ENCODE peak calls at places on chromosomes 16 and 17, in six cellular contexts. U is HFF-Myc, D is IMR-90, R is dorsolateral prefrontal cortex, V is tibial artery, S is HL-60. A is an unnamed sample.

GRCh38 chr16:50553731-50554360 is 5.7 kb downstream of the NKD1 start:
- DNase-seq in U (no peak), D (no peak), R (no peak), V (no peak), S (no peak), A (no peak)

GRCh38 chr16:13958438-13958837 is 38.5 kb downstream of the ERCC4 start:
- DNase-seq in U (no peak), D (no peak), R (no peak), V (no peak), S (no peak), A (no peak)

GRCh38 chr16:76676356-76676755 is 399.2 kb downstream of the CNTNAP4 start:
- DNase-seq in U (no peak), D (no peak), R (no peak), V (no peak), S (no peak), A (no peak)

GRCh38 chr16:74767749-74768148 is 6.9 kb downstream of the FA2H start:
- DNase-seq in U (no peak), D (no peak), R (no peak), V (no peak), S (no peak), A (no peak)

GRCh38 chr17:49193513-49194296 is 16.7 kb downstream of the GNGT2 start:
- DNase-seq in U (no peak), D (peak; percentile 51), R (peak; percentile 82), V (peak; percentile 77), S (peak; percentile 46), A (peak; percentile 69)

GRCh38 chr16:88424536-88425230 is 28.4 kb upstream of the ZFPM1 start:
- DNase-seq in U (no peak), D (no peak), R (peak; percentile 63), V (no peak), S (no peak), A (no peak)

GRCh38 chr17:43171761-43172487 is 910 bp downstream of the NBR1 start:
- DNase-seq in U (peak; percentile 92), D (peak; percentile 95), R (no peak), V (no peak), S (peak; percentile 76), A (peak; percentile 95)

GRCh38 chr16:12253731-12254130 is 277.2 kb downstream of the SNX29 start:
- DNase-seq in U (no peak), D (no peak), R (no peak), V (no peak), S (no peak), A (no peak)

GRCh38 chr17:49365667-49366066 is 3.6 kb upstream of the ZNF652 start:
- DNase-seq in U (no peak), D (no peak), R (no peak), V (no peak), S (no peak), A (peak; percentile 18)

GRCh38 chr17:63568563-63568962 is 18.3 kb downstream of the DCAF7 start:
- DNase-seq in U (no peak), D (no peak), R (no peak), V (no peak), S (no peak), A (no peak)

GRCh38 chr17:38532451-38532850 is 73.3 kb downstream of the SRCIN1 start:
- DNase-seq in U (no peak), D (no peak), R (no peak), V (no peak), S (no peak), A (no peak)

GRCh38 chr17:77420804-77421634 is 280.2 kb downstream of the SEC14L1 start:
- DNase-seq in U (no peak), D (peak; percentile 93), R (no peak), V (no peak), S (peak; percentile 63), A (peak; percentile 82)

GRCh38 chr17:27290916-27291598 is 2.9 kb upstream of the WSB1 start:
- DNase-seq in U (no peak), D (no peak), R (no peak), V (no peak), S (no peak), A (no peak)

GRCh38 chr16:72821551-72821950 is 226.4 kb downstream of the ZFHX3 start:
- DNase-seq in U (no peak), D (no peak), R (no peak), V (no peak), S (no peak), A (no peak)

GRCh38 chr16:87956169-87956770 is 5.0 kb downstream of the BANP start:
- DNase-seq in U (no peak), D (peak; percentile 83), R (no peak), V (peak; percentile 68), S (no peak), A (peak; percentile 59)

GRCh38 chr16:48607056-48607825 is 2.7 kb downstream of the N4BP1 start:
- DNase-seq in U (no peak), D (peak; percentile 67), R (no peak), V (no peak), S (no peak), A (peak; percentile 60)

GRCh38 chr17:29838961-29839360 is 91.1 kb downstream of the SSH2 start:
- DNase-seq in U (no peak), D (peak; percentile 44), R (peak; percentile 60), V (no peak), S (no peak), A (peak; percentile 50)

GRCh38 chr16:57639172-57639571 is 10.7 kb downstream of the ADGRG1 start:
- DNase-seq in U (no peak), D (no peak), R (no peak), V (no peak), S (no peak), A (no peak)

GRCh38 chr17:51165680-51166197 is 472 bp upstream of the NME2 start:
- DNase-seq in U (no peak), D (peak; percentile 22), R (peak; percentile 23), V (no peak), S (no peak), A (no peak)

GRCh38 chr17:77125432-77125901 is 15.3 kb upstream of the SEC14L1 start:
- DNase-seq in U (peak; percentile 94), D (peak; percentile 91), R (no peak), V (no peak), S (no peak), A (peak; percentile 77)

GRCh38 chr16:21208831-21209230 is 2.5 kb downstream of the ZP2 start:
- DNase-seq in U (no peak), D (no peak), R (peak; percentile 20), V (no peak), S (no peak), A (no peak)

GRCh38 chr17:46833840-46834208 is 15.3 kb upstream of the WNT3 start:
- DNase-seq in U (no peak), D (no peak), R (no peak), V (no peak), S (no peak), A (no peak)

GRCh38 chr17:39870776-39871175 is 2.8 kb downstream of the ZPBP2 start:
- DNase-seq in U (no peak), D (no peak), R (no peak), V (no peak), S (no peak), A (no peak)

GRCh38 chr17:44543905-44544523 is 13.3 kb upstream of the FZD2 start:
- DNase-seq in U (no peak), D (no peak), R (no peak), V (no peak), S (no peak), A (no peak)

GRCh38 chr16:25872369-25873070 is 180.8 kb downstream of the HS3ST4 start:
- DNase-seq in U (no peak), D (no peak), R (no peak), V (no peak), S (no peak), A (no peak)

GRCh38 chr17:65848751-65849150 is 287.3 kb upstream of the AXIN2 start:
- DNase-seq in U (no peak), D (no peak), R (no peak), V (no peak), S (no peak), A (no peak)

GRCh38 chr17:1713878-1714487 is 3.8 kb upstream of the TLCD2 start:
- DNase-seq in U (no peak), D (peak; percentile 32), R (no peak), V (peak; percentile 70), S (no peak), A (no peak)
- TF ChIP-seq CTCF in U (peak; percentile 61), D (peak; percentile 28), R (no peak), V (peak; percentile 10), S (no peak), A (peak; percentile 29)

GRCh38 chr16:17246577-17246885 is 224.2 kb downstream of the XYLT1 start:
- DNase-seq in U (no peak), D (no peak), R (no peak), V (no peak), S (no peak), A (no peak)

GRCh38 chr16:17246974-17247718 is 223.6 kb downstream of the XYLT1 start:
- DNase-seq in U (no peak), D (no peak), R (no peak), V (no peak), S (no peak), A (no peak)

GRCh38 chr16:17244865-17245264 is 225.9 kb downstream of the XYLT1 start:
- DNase-seq in U (no peak), D (no peak), R (no peak), V (no peak), S (no peak), A (no peak)

GRCh38 chr16:17241264-17241835 is 229.4 kb downstream of the XYLT1 start:
- DNase-seq in U (no peak), D (no peak), R (no peak), V (no peak), S (no peak), A (no peak)

GRCh38 chr16:17245727-17246576 is 224.8 kb downstream of the XYLT1 start:
- DNase-seq in U (no peak), D (no peak), R (no peak), V (no peak), S (no peak), A (no peak)
- H3K4me3 ChIP-seq in U (no peak overlapping the region), D (no peak overlapping the region), R (no peak overlapping the region), V (no peak overlapping the region), S (no peak overlapping the region), A (no peak overlapping the region)

DNA sequence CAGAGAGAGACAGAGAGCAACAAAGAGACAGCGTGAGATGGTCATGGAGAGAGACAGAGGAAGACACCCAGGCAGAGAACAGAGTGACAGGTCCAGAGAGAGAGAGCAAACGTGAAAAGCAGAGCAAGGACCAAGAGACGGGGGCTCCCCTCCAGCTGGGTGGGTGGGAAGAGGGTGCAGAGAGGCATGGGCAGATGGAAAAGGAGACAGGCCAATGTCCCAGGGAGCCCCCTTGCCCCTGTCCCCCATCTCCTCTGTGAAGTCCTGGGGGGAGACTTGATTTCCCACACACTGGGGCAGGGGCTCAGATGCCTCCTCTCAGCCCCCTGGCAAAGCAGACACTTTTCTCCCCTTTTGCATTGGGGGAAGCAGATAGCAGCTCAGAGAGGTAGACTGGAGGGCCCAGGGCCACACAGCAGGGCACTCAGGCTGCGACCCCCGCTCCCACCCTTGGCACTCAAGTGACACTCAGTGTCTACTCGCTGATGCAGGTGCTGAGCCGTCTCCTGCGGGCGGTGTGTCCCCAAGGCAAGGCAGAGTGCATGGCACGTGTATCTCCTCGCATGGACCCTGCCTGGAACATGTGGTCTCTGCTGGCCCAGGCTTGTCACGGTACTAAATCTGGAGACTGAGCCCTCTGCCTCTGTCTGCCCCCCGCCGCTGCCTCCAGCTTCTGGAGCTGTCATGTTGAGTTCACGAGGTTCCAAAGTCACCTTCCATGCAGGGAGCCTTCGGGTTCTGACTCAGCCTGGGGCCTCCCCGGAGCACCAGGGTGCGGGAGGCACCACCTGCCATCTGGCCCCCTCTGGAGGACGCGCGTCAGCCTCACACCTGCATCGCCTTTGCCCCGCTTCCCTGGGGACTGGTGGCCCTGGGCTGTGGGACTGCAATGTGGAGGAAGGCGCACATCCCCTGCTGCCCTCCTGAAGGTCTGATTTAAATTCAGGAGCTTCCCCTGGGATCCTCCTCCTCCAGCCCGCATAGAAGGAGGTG is 215.9 kb upstream of the GSE1 start:
- DNase-seq in U (no peak), D (no peak), R (peak; percentile 2), V (peak; percentile 64), S (no peak), A (no peak)
- TF ChIP-seq CTCF in U (peak; percentile 12), D (no peak), R (no peak), V (no peak), S (no peak), A (no peak)

GRCh38 chr16:67417333-67418061 is 1.2 kb upstream of the ZDHHC1 start:
- DNase-seq in U (no peak), D (no peak), R (no peak), V (no peak), S (no peak), A (no peak)
- H3K4me3 ChIP-seq in U (no peak overlapping the region), D (no peak overlapping the region), R (no peak overlapping the region), V (no peak overlapping the region), S (no peak overlapping the region), A (no peak overlapping the region)

A was measured in cardiac fibroblast.